ENCODE peak calls at places on chromosomes 13 and 19, in four cellular contexts. K is SK-N-SH, B is K562, W is GM12878. I is an unnamed sample.

GRCh38 chr19:29680937-29681336 is 15.7 kb downstream of the PLEKHF1 start:
- DNase-seq in B (no peak), W (no peak), K (no peak), I (no peak)

GRCh38 chr19:49592486-49593232 is 1.7 kb downstream of the PRR12 start:
- DNase-seq in W (no peak), K (no peak), B (peak), I (no peak)

GRCh38 chr13:97109256-97109655 is 112.9 kb upstream of the MBNL2 start:
- DNase-seq in W (no peak), K (no peak), B (no peak), I (no peak)

GRCh38 chr19:49588370-49589122 is 2.4 kb upstream of the PRR12 start:
- DNase-seq in K (no peak), B (no peak), W (no peak), I (no peak)

GRCh38 chr13:26558074-26558805 is 757 bp downstream of the WASF3 start:
- DNase-seq in B (no peak), W (no peak), K (peak), I (no peak)

GRCh38 chr13:23992722-23993438 is 95.6 kb upstream of the C1QTNF9B start:
- DNase-seq in B (no peak), W (no peak), K (no peak), I (no peak)

GRCh38 chr19:3383121-3383722 is 16.8 kb downstream of the NFIC start:
- DNase-seq in W (no peak), B (no peak), K (no peak), I (no peak)

GRCh38 chr19:10870501-10870954 is 825 bp upstream of the CARM1 start:
- DNase-seq in K (no peak), B (no peak), W (no peak), I (no peak)

GRCh38 chr19:34844254-34844653 is 71.2 kb upstream of the ZNF599 start:
- DNase-seq in W (no peak), B (no peak), K (no peak), I (no peak)

GRCh38 chr13:48723168-48723567 is 69.4 kb downstream of the CYSLTR2 start:
- DNase-seq in W (no peak), B (no peak), K (no peak), I (no peak)

GRCh38 chr13:62793850-62794249 is 1378.2 kb upstream of the PCDH20 start:
- DNase-seq in B (no peak), W (no peak), K (no peak), I (no peak)

GRCh38 chr13:23671902-23672301 is 101.7 kb downstream of the TNFRSF19 start:
- DNase-seq in W (no peak), B (no peak), K (no peak), I (no peak)

GRCh38 chr13:23674795-23675640 is 104.8 kb downstream of the TNFRSF19 start:
- DNase-seq in W (no peak), K (no peak), B (no peak), I (peak)

GRCh38 chr19:29606420-29606747 is 301 bp downstream of the POP4 start:
- DNase-seq in B (no peak), K (no peak), W (no peak), I (no peak)

GRCh38 chr19:38394488-38394887 is 6.0 kb downstream of the SPRED3 start:
- DNase-seq in B (no peak), W (no peak), K (no peak), I (peak)

GRCh38 chr19:29743681-29744080 is 28.6 kb upstream of the C19orf12 start:
- DNase-seq in W (no peak), K (no peak), B (no peak), I (no peak)

GRCh38 chr13:36904219-36904618 is 15.8 kb downstream of the SMAD9 start:
- DNase-seq in K (no peak), W (no peak), B (no peak), I (no peak)

GRCh38 chr13:75660694-75661093 is 24.6 kb downstream of the LMO7 start:
- DNase-seq in B (no peak), W (no peak), K (no peak), I (no peak)

GRCh38 chr13:31639443-31640163 is 99.7 kb upstream of the RXFP2 start:
- DNase-seq in K (no peak), W (no peak), B (no peak), I (no peak)

GRCh38 chr19:43684326-43684725 is 14.4 kb upstream of the PLAUR start:
- DNase-seq in W (no peak), K (no peak), B (no peak), I (no peak)

GRCh38 chr13:90416938-90417337 is 930.5 kb upstream of the MIR17HG start:
- DNase-seq in B (no peak), K (no peak), W (no peak), I (no peak)

GRCh38 chr19:14563590-14563926 is 8.3 kb downstream of the NDUFB7 start:
- DNase-seq in W (no peak), B (no peak), K (no peak), I (no peak)

GRCh38 chr19:54317108-54317964 is 4.4 kb upstream of the LILRA5 start:
- DNase-seq in W (no peak), K (no peak), B (no peak), I (no peak)

GRCh38 chr13:113565526-113566226 is 18.9 kb upstream of the TFDP1 start:
- DNase-seq in B (no peak), K (no peak), W (no peak), I (no peak)

GRCh38 chr19:49823472-49823871 is 5.4 kb downstream of the MED25 start:
- DNase-seq in W (no peak), B (no peak), K (no peak), I (no peak)

GRCh38 chr19:2812414-2813234 is 7.0 kb upstream of the ZNF554 start:
- DNase-seq in B (no peak), K (peak), W (no peak), I (no peak)

GRCh38 chr13:48585456-48585840 is 52.6 kb upstream of the RCBTB2 start:
- DNase-seq in K (no peak), W (no peak), B (no peak), I (peak)

GRCh38 chr13:43799191-43799590 is 12.4 kb upstream of the ENOX1 start:
- DNase-seq in K (no peak), B (no peak), W (no peak), I (no peak)

GRCh38 chr13:22198656-22199217 is 527.9 kb downstream of the FGF9 start:
- DNase-seq in W (no peak), K (no peak), B (no peak), I (no peak)

GRCh38 chr13:92175330-92175729 is 776.9 kb downstream of the GPC5 start:
- DNase-seq in B (no peak), K (peak), W (no peak), I (peak)

GRCh38 chr19:5867201-5868136 is 2.9 kb downstream of the FUT5 start:
- DNase-seq in B (no peak), K (no peak), W (no peak), I (no peak)

GRCh38 chr13:22178878-22179277 is 508.0 kb downstream of the FGF9 start:
- DNase-seq in B (no peak), K (no peak), W (no peak), I (no peak)

GRCh38 chr19:17325881-17326594 is 8.6 kb downstream of the ANO8 start:
- DNase-seq in K (no peak), B (no peak), W (no peak), I (no peak)

GRCh38 chr13:98822238-98822606 is 69.8 kb upstream of the SLC15A1 start:
- DNase-seq in W (no peak), K (peak), B (no peak), I (no peak)

GRCh38 chr19:30664358-30665058 is 292.3 kb downstream of the ZNF536 start:
- DNase-seq in K (peak), W (no peak), B (no peak), I (peak)

GRCh38 chr19:35524181-35524838 is 3.8 kb downstream of the SBSN start:
- DNase-seq in K (no peak), B (no peak), W (no peak), I (no peak)

GRCh38 chr13:91312324-91312723 is 35.2 kb upstream of the MIR17HG start:
- DNase-seq in W (no peak), K (no peak), B (no peak), I (no peak)

GRCh38 chr19:2733930-2734588 is 5.8 kb downstream of the SLC39A3 start:
- DNase-seq in K (no peak), W (no peak), B (no peak), I (no peak)

GRCh38 chr19:13526552-13526951 is 20.3 kb upstream of the CACNA1A start:
- DNase-seq in W (no peak), B (peak), K (no peak), I (no peak)
- TF ChIP-seq NFIC in W (no peak), B (no peak), K (no peak), I (no peak)

GRCh38 chr13:61029064-61029463 is 386.6 kb downstream of the PCDH20 start:
- DNase-seq in B (no peak), W (no peak), K (peak), I (no peak)
- TF ChIP-seq NFIC in B (no peak), W (no peak), K (no peak), I (no peak)

GRCh38 chr13:95556981-95557380 is 4.5 kb downstream of the CLDN10 start:
- DNase-seq in W (no peak), B (no peak), K (no peak), I (no peak)

GRCh38 chr13:95552208-95552538 is 347 bp upstream of the CLDN10 start:
- DNase-seq in B (no peak), W (no peak), K (no peak), I (no peak)

GRCh38 chr13:95552539-95553270 is at the start of gene CLDN10:
- DNase-seq in B (peak), K (peak), W (no peak), I (no peak)

GRCh38 chr13:95553271-95553588 is 710 bp downstream of the CLDN10 start:
- DNase-seq in K (no peak), B (no peak), W (no peak), I (no peak)

DNA sequence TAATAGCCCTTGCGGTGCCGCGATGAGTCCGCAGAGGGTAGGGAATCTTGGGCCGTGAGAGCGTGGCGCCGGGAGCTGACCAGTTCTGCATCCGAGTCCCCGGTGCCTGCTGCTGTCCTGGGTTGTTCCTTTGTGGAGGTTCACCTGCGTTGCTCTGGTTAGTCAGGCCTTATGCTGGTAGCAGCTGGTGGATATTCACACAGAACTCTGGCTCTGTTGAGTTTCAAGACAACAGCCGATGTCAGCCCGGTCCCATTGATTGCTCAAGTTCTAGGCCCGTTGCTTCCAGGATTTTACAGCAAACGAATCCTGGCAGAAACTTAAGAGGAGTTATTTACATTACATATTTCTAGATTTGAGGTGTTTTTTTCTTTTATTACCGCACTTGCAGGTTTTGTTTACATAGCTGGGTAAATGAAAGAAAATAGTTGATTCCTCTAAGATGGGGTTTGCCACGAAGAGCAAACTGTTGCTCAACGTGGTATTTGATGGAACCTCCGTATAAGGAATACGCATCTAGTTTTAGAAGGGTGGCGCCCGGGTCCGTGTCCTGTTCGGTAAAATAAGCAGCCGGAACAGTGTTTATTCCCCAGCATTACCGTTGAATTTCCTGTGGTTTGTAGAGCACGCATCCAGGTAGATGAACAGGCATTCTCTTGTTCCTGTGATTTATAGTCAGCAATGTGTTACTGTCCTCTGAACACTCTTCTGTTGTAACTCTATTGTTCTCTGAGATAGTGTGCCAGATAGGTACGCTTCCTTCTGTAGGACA is 1.3 kb downstream of the CLDN10 start:
- DNase-seq in B (no peak), K (no peak), W (no peak), I (no peak)
- TF ChIP-seq NFIC in B (no peak), K (no peak), W (no peak), I (no peak)

GRCh38 chr13:51148952-51149573 is 38.0 kb upstream of the C13orf42 start:
- DNase-seq in K (peak), W (no peak), B (no peak), I (no peak)
- TF ChIP-seq NFIC in K (no peak), W (no peak), B (no peak), I (no peak)

GRCh38 chr13:77519808-77520207 is 15.7 kb upstream of the SCEL start:
- DNase-seq in W (no peak), K (no peak), B (no peak), I (no peak)
- TF ChIP-seq NFIC in W (no peak), K (peak), B (no peak), I (no peak)

GRCh38 chr19:19354932-19355331 is 34.3 kb downstream of the MAU2 start:
- DNase-seq in W (no peak), B (no peak), K (no peak), I (no peak)

GRCh38 chr19:19354007-19354406 is 33.4 kb downstream of the MAU2 start:
- DNase-seq in B (no peak), K (no peak), W (no peak), I (no peak)

GRCh38 chr19:19356500-19356899 is 35.9 kb downstream of the MAU2 start:
- DNase-seq in K (no peak), B (no peak), W (no peak), I (no peak)

GRCh38 chr19:19355606-19356139 is 35.0 kb downstream of the MAU2 start:
- DNase-seq in W (no peak), B (no peak), K (no peak), I (no peak)

GRCh38 chr19:19356901-19357566 is 36.4 kb downstream of the MAU2 start:
- DNase-seq in B (no peak), K (no peak), W (no peak), I (no peak)
- TF ChIP-seq NFIC in B (no peak), K (no peak), W (no peak), I (no peak)

GRCh38 chr13:30323524-30323923 is 16.2 kb upstream of the KATNAL1 start:
- DNase-seq in K (no peak), W (no peak), B (no peak), I (no peak)

GRCh38 chr13:30319130-30319529 is 11.8 kb upstream of the KATNAL1 start:
- DNase-seq in B (no peak), W (no peak), K (no peak), I (no peak)

GRCh38 chr13:30319703-30320102 is 12.4 kb upstream of the KATNAL1 start:
- DNase-seq in W (no peak), K (no peak), B (no peak), I (no peak)

GRCh38 chr13:30325668-30326067 is 18.3 kb upstream of the KATNAL1 start:
- DNase-seq in B (no peak), K (no peak), W (no peak), I (no peak)

GRCh38 chr13:30322428-30322827 is 15.1 kb upstream of the KATNAL1 start:
- DNase-seq in K (no peak), B (peak), W (no peak), I (no peak)
- TF ChIP-seq NFIC in K (no peak), B (no peak), W (no peak), I (no peak)

I was measured in HepG2.